ENCODE peak calls at places on chromosomes 4 and X, in seven cellular contexts. G is fibroblast of pulmonary artery, S is right cardiac atrium, B is lower leg skin, Q is ascending aorta, M is fibroblast of villous mesenchyme, A is tibial nerve. N is an unnamed sample.

GRCh38 chr4:26424143-26424542 is 66.1 kb downstream of the CCKAR start:
- DNase-seq in M (no peak), A (no peak), Q (no peak), S (no peak), G (no peak), B (no peak), N (no peak)

GRCh38 chr4:48801739-48802138 is 21.7 kb upstream of the FRYL start:
- DNase-seq in Q (no peak), S (no peak), A (no peak), M (no peak), G (peak; percentile 47), B (no peak), N (no peak)

GRCh38 chr4:56330691-56331090 is 56.6 kb downstream of the AASDH start:
- DNase-seq in G (no peak), B (no peak), A (no peak), M (peak; percentile 10), S (no peak), Q (no peak), N (no peak)

GRCh38 chr4:140926672-140927071 is 170.5 kb upstream of the TBC1D9 start:
- DNase-seq in S (no peak), A (no peak), M (peak; percentile 52), Q (no peak), B (no peak), G (no peak), N (no peak)

GRCh38 chr4:153438916-153439756 is 27.0 kb upstream of the TMEM131L start:
- DNase-seq in G (no peak), S (no peak), Q (no peak), B (no peak), M (no peak), A (no peak), N (no peak)

GRCh38 chrX:133151320-133151719 is 54.4 kb upstream of the USP26 start:
- DNase-seq in Q (no peak), B (no peak), M (no peak), S (no peak), G (no peak), A (no peak), N (no peak)

GRCh38 chr4:154124539-154125255 is 335.8 kb upstream of the SFRP2 start:
- DNase-seq in M (peak; percentile 72), S (no peak), B (no peak), Q (no peak), G (peak; percentile 50), A (no peak), N (no peak)

GRCh38 chr4:25817059-25817681 is 45.6 kb downstream of the SEL1L3 start:
- DNase-seq in G (peak; percentile 79), A (no peak), S (no peak), M (no peak), B (peak; percentile 25), Q (no peak), N (no peak)

GRCh38 chrX:154021131-154021611 is 1.5 kb upstream of the IRAK1 start:
- DNase-seq in M (peak; percentile 71), Q (no peak), S (no peak), B (no peak), G (peak; percentile 62), A (no peak), N (no peak)

GRCh38 chrX:68997911-68998310 is 167.3 kb downstream of the PJA1 start:
- DNase-seq in Q (no peak), G (peak; percentile 87), M (peak; percentile 46), B (peak; percentile 79), A (peak; percentile 22), S (peak; percentile 87), N (no peak)

GRCh38 chr4:59855630-59856352 is 1344.3 kb upstream of the ADGRL3 start:
- DNase-seq in A (no peak), M (no peak), Q (no peak), B (no peak), G (no peak), S (peak; percentile 29), N (no peak)

GRCh38 chr4:85747871-85748491 is 273.0 kb downstream of the ARHGAP24 start:
- DNase-seq in A (peak; percentile 64), G (peak; percentile 93), B (no peak), Q (no peak), S (no peak), M (peak; percentile 90), N (peak; percentile 61)

GRCh38 chrX:40108959-40109287 is 11.2 kb upstream of the BCOR start:
- DNase-seq in M (peak; percentile 81), B (peak; percentile 95), A (peak; percentile 44), G (peak; percentile 80), S (peak; percentile 93), Q (no peak), N (peak; percentile 82)

GRCh38 chrX:154378799-154379568 is at the start of gene EMD:
- DNase-seq in A (peak; percentile 92), B (peak; percentile 99), Q (peak; percentile 94), M (peak; percentile 98), G (peak; percentile 98), S (peak; percentile 99), N (peak; percentile 100)

GRCh38 chrX:10821293-10821692 is 200.9 kb upstream of the MID1 start:
- DNase-seq in B (no peak), Q (no peak), G (no peak), M (no peak), A (no peak), S (no peak), N (no peak)

GRCh38 chrX:87299563-87300160 is 217.9 kb upstream of the KLHL4 start:
- DNase-seq in S (no peak), Q (no peak), M (peak; percentile 9), B (no peak), A (no peak), G (peak; percentile 30), N (peak; percentile 44)

GRCh38 chr4:2950221-2950989 is 12.8 kb downstream of the NOP14 start:
- DNase-seq in B (no peak), M (no peak), Q (no peak), G (peak; percentile 37), S (no peak), A (no peak), N (no peak)

GRCh38 chr4:82268826-82269193 is 105.0 kb downstream of the HNRNPD start:
- DNase-seq in M (no peak), B (no peak), Q (no peak), S (no peak), G (no peak), A (no peak), N (no peak)

GRCh38 chr4:184475096-184475461 is 729 bp upstream of the IRF2 start:
- DNase-seq in M (peak; percentile 64), B (peak; percentile 90), G (peak; percentile 54), A (peak; percentile 25), S (peak; percentile 73), Q (no peak), N (peak; percentile 29)

GRCh38 chr4:86302242-86302641 is 57.6 kb downstream of the MAPK10 start:
- DNase-seq in G (peak; percentile 93), Q (no peak), S (peak; percentile 43), B (no peak), A (no peak), M (peak; percentile 26), N (no peak)

GRCh38 chr4:42547805-42548204 is 109.1 kb downstream of the ATP8A1 start:
- DNase-seq in A (no peak), S (no peak), M (no peak), B (no peak), Q (no peak), G (no peak), N (no peak)

GRCh38 chrX:155022587-155022986 is at the start of gene F8:
- DNase-seq in S (no peak), B (no peak), G (no peak), M (no peak), A (no peak), Q (no peak), N (no peak)

GRCh38 chr4:7112656-7113055 is 44.8 kb upstream of the GRPEL1 start:
- DNase-seq in A (no peak), G (no peak), Q (no peak), S (no peak), B (no peak), M (no peak), N (no peak)

DNA sequence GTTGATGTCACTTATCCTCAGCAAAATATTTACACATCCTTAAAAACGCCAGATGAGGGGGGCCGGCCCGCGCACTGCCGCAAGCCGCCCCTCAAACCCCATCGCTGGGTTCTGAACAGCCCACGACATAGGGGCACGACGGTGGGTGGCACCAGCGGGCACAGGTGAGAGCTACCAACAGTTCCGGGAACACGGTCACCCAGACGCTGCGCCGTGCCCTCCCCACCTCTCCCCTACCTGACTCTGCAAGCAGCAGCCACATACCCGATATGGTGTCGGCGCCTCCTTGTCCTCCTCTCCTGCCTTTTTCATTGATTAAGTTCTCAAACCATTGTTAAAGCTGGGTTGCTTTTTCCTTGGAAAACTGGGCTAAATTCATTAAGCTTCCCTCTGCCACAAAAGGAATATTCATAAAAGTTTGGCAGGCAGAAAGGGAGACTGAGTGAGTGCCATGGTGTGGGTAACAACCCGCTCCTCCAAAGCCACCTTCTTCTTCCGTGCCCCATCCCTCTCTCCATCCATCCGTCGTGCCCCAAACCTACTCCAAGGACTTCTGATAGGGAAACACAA is 1.4 kb downstream of the RAI2 start:
- DNase-seq in A (no peak), B (no peak), G (no peak), Q (no peak), S (peak; percentile 55), M (no peak), N (no peak)
- H3K4me3 ChIP-seq in A (peak overlapping the region; percentile 49), B (peak overlapping the region; percentile 55), G (no peak overlapping the region), Q (peak overlapping the region; percentile 64), S (peak overlapping the region; percentile 66), M (no peak overlapping the region), N (no peak overlapping the region)

GRCh38 chr4:151961456-151961855 is 200.6 kb upstream of the GATB start:
- DNase-seq in S (no peak), Q (no peak), G (no peak), M (no peak), B (no peak), A (no peak), N (no peak)

GRCh38 chr4:151955721-151956340 is 195.0 kb upstream of the GATB start:
- DNase-seq in S (no peak), A (no peak), B (no peak), M (peak; percentile 3), Q (no peak), G (no peak), N (no peak)

GRCh38 chr4:151960449-151961246 is 199.8 kb upstream of the GATB start:
- DNase-seq in B (no peak), G (no peak), S (no peak), M (no peak), Q (no peak), A (no peak), N (no peak)

GRCh38 chr4:151953286-151953685 is 192.5 kb upstream of the GATB start:
- DNase-seq in S (no peak), B (no peak), G (no peak), A (no peak), Q (no peak), M (no peak), N (no peak)

GRCh38 chr4:151957163-151957562 is 196.4 kb upstream of the GATB start:
- DNase-seq in Q (no peak), A (no peak), G (no peak), S (peak; percentile 43), B (no peak), M (no peak), N (peak; percentile 53)
- H3K4me3 ChIP-seq in Q (no peak overlapping the region), A (no peak overlapping the region), G (no peak overlapping the region), S (no peak overlapping the region), B (no peak overlapping the region), M (no peak overlapping the region), N (no peak overlapping the region)

GRCh38 chrX:33207056-33207455 is 4.3 kb downstream of the DMD start:
- DNase-seq in M (peak; percentile 2), G (no peak), S (no peak), Q (no peak), B (no peak), A (no peak), N (no peak)
- H3K4me3 ChIP-seq in M (no peak overlapping the region), G (no peak overlapping the region), S (peak overlapping the region; percentile 62), Q (peak overlapping the region; percentile 28), B (no peak overlapping the region), A (peak overlapping the region; percentile 1), N (no peak overlapping the region)

GRCh38 chr4:75598390-75598789 is 31.9 kb downstream of the CDKL2 start:
- DNase-seq in Q (no peak), B (no peak), M (peak; percentile 68), G (peak; percentile 48), S (no peak), A (no peak), N (no peak)
- H3K4me3 ChIP-seq in Q (no peak overlapping the region), B (no peak overlapping the region), M (no peak overlapping the region), G (no peak overlapping the region), S (no peak overlapping the region), A (no peak overlapping the region), N (no peak overlapping the region)